ENCODE peak calls at places on chromosome 6, in seven cellular contexts. One of them, this sample, is unnamed.

GRCh38 chr6:149079911-149080501 is 237.5 kb upstream of the TAB2 start:
- DNase-seq in body of pancreas: peak
- DNase-seq in esophagus squamous epithelium: no peak
- DNase-seq in GM12878: no peak
- DNase-seq in heart left ventricle: peak
- DNase-seq in sigmoid colon: peak
- DNase-seq in ovary: peak
- DNase-seq in this sample: peak

GRCh38 chr6:151565940-151566339 is 72.1 kb downstream of the CCDC170 start:
- DNase-seq in body of pancreas: no peak
- DNase-seq in esophagus squamous epithelium: no peak
- DNase-seq in GM12878: no peak
- DNase-seq in heart left ventricle: no peak
- DNase-seq in sigmoid colon: no peak
- DNase-seq in ovary: no peak
- DNase-seq in this sample: no peak

GRCh38 chr6:152301021-152301805 is 335.9 kb downstream of the SYNE1 start:
- DNase-seq in body of pancreas: no peak
- DNase-seq in esophagus squamous epithelium: no peak
- DNase-seq in GM12878: no peak
- DNase-seq in heart left ventricle: no peak
- DNase-seq in sigmoid colon: no peak
- DNase-seq in ovary: no peak
- DNase-seq in this sample: no peak

GRCh38 chr6:87925373-87926060 is 122.1 kb upstream of the SPACA1 start:
- DNase-seq in body of pancreas: no peak
- DNase-seq in esophagus squamous epithelium: no peak
- DNase-seq in GM12878: peak
- DNase-seq in heart left ventricle: no peak
- DNase-seq in sigmoid colon: no peak
- DNase-seq in ovary: no peak
- DNase-seq in this sample: no peak

GRCh38 chr6:50850223-50850751 is 31.6 kb downstream of the TFAP2B start:
- DNase-seq in body of pancreas: peak
- DNase-seq in esophagus squamous epithelium: no peak
- DNase-seq in GM12878: no peak
- DNase-seq in heart left ventricle: no peak
- DNase-seq in sigmoid colon: no peak
- DNase-seq in ovary: no peak
- DNase-seq in this sample: peak

GRCh38 chr6:87653074-87653962 is 48.7 kb downstream of the AKIRIN2 start:
- DNase-seq in body of pancreas: no peak
- DNase-seq in esophagus squamous epithelium: no peak
- DNase-seq in GM12878: no peak
- DNase-seq in heart left ventricle: no peak
- DNase-seq in sigmoid colon: no peak
- DNase-seq in ovary: no peak
- DNase-seq in this sample: no peak

GRCh38 chr6:159931112-159931511 is 37.8 kb upstream of the IGF2R start:
- DNase-seq in body of pancreas: no peak
- DNase-seq in esophagus squamous epithelium: no peak
- DNase-seq in GM12878: peak
- DNase-seq in heart left ventricle: no peak
- DNase-seq in sigmoid colon: no peak
- DNase-seq in ovary: no peak
- DNase-seq in this sample: no peak

GRCh38 chr6:7050099-7050498 is 57.7 kb upstream of the RREB1 start:
- DNase-seq in body of pancreas: no peak
- DNase-seq in esophagus squamous epithelium: no peak
- DNase-seq in GM12878: no peak
- DNase-seq in heart left ventricle: no peak
- DNase-seq in sigmoid colon: no peak
- DNase-seq in ovary: no peak
- DNase-seq in this sample: no peak

GRCh38 chr6:129643968-129644367 is 66.0 kb downstream of the ARHGAP18 start:
- DNase-seq in body of pancreas: no peak
- DNase-seq in esophagus squamous epithelium: no peak
- DNase-seq in GM12878: no peak
- DNase-seq in heart left ventricle: no peak
- DNase-seq in sigmoid colon: no peak
- DNase-seq in ovary: no peak
- DNase-seq in this sample: no peak

GRCh38 chr6:24492475-24492874 is 2.3 kb upstream of the ALDH5A1 start:
- DNase-seq in body of pancreas: peak
- DNase-seq in esophagus squamous epithelium: no peak
- DNase-seq in GM12878: no peak
- DNase-seq in heart left ventricle: no peak
- DNase-seq in sigmoid colon: no peak
- DNase-seq in ovary: no peak
- DNase-seq in this sample: no peak

GRCh38 chr6:14889698-14890593 is 355.9 kb upstream of the JARID2 start:
- DNase-seq in body of pancreas: no peak
- DNase-seq in esophagus squamous epithelium: no peak
- DNase-seq in GM12878: no peak
- DNase-seq in heart left ventricle: no peak
- DNase-seq in sigmoid colon: no peak
- DNase-seq in ovary: no peak
- DNase-seq in this sample: no peak

GRCh38 chr6:169452869-169453186 is 199.2 kb upstream of the THBS2 start:
- DNase-seq in body of pancreas: no peak
- DNase-seq in esophagus squamous epithelium: no peak
- DNase-seq in GM12878: no peak
- DNase-seq in heart left ventricle: no peak
- DNase-seq in sigmoid colon: no peak
- DNase-seq in ovary: no peak
- DNase-seq in this sample: no peak

GRCh38 chr6:135224037-135224647 is 43.0 kb downstream of the MYB start:
- DNase-seq in body of pancreas: no peak
- DNase-seq in esophagus squamous epithelium: no peak
- DNase-seq in GM12878: no peak
- DNase-seq in heart left ventricle: no peak
- DNase-seq in sigmoid colon: no peak
- DNase-seq in ovary: no peak
- DNase-seq in this sample: no peak

GRCh38 chr6:158867381-158868121 is 48.4 kb upstream of the EZR start:
- DNase-seq in body of pancreas: no peak
- DNase-seq in esophagus squamous epithelium: no peak
- DNase-seq in GM12878: no peak
- DNase-seq in heart left ventricle: no peak
- DNase-seq in sigmoid colon: no peak
- DNase-seq in ovary: no peak
- DNase-seq in this sample: peak

GRCh38 chr6:25417206-25417605 is 138.0 kb downstream of the CARMIL1 start:
- DNase-seq in body of pancreas: no peak
- DNase-seq in esophagus squamous epithelium: no peak
- DNase-seq in GM12878: no peak
- DNase-seq in heart left ventricle: no peak
- DNase-seq in sigmoid colon: no peak
- DNase-seq in ovary: no peak
- DNase-seq in this sample: no peak

DNA sequence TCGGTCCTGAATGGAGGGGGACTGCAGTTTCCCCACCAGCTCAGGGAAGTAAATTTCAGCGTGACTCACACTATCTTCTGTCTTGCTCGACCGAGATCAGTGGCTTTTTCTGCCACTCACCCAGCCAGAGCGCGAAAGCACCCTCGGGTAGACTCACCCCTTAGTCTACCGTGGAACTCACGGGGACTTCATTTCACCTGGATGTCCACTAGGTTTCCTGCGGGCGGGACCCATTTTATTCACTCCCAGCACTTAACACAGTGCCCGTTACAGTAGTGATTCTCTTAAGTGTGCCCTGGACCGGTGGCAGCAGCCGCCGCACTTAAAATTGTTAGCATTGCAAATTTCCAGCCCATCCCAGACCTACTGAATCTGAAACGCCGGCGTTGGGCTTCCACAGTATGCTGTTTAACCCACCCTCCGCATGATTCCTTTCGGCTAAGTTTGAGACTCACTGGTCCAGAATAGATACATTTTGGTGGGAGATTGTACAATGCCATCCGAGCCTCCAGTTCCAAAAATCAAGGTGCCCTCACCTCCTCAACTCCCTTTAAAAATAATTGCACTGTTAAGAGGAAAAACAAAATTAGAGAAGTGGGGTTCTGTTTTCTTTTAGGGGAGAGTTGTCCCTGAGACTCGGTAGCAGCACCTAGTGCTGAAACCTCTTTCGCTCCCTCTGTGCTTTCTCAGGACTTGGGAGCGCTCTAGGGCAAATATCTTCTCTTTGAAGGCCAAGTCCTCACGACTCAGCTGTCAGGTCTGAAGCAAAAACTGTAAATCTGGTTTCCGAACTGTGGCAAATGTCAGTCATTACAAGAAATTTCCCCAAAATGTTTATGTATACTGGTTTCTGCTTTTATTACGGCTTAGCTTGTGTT is 1.0 kb downstream of the SMPDL3A start:
- DNase-seq in body of pancreas: peak
- DNase-seq in esophagus squamous epithelium: no peak
- DNase-seq in GM12878: no peak
- DNase-seq in heart left ventricle: no peak
- DNase-seq in sigmoid colon: no peak
- DNase-seq in ovary: no peak
- DNase-seq in this sample: no peak
- TF ChIP-seq POLR2A in body of pancreas: no peak
- TF ChIP-seq POLR2A in esophagus squamous epithelium: no peak
- TF ChIP-seq POLR2A in GM12878: no peak
- TF ChIP-seq POLR2A in heart left ventricle: no peak
- TF ChIP-seq POLR2A in sigmoid colon: no peak
- TF ChIP-seq POLR2A in ovary: no peak
- TF ChIP-seq POLR2A in this sample: no peak

GRCh38 chr6:139519097-139519496 is 144.6 kb upstream of the CITED2 start:
- DNase-seq in body of pancreas: no peak
- DNase-seq in esophagus squamous epithelium: no peak
- DNase-seq in GM12878: no peak
- DNase-seq in heart left ventricle: no peak
- DNase-seq in sigmoid colon: no peak
- DNase-seq in ovary: no peak
- DNase-seq in this sample: no peak
- TF ChIP-seq CTCF in body of pancreas: no peak
- TF ChIP-seq CTCF in esophagus squamous epithelium: no peak
- TF ChIP-seq CTCF in GM12878: no peak
- TF ChIP-seq CTCF in heart left ventricle: no peak
- TF ChIP-seq CTCF in sigmoid colon: no peak
- TF ChIP-seq CTCF in ovary: no peak
- TF ChIP-seq CTCF in this sample: no peak

GRCh38 chr6:43192911-43193310 is 10.9 kb downstream of the CUL9 start:
- DNase-seq in body of pancreas: no peak
- DNase-seq in esophagus squamous epithelium: no peak
- DNase-seq in GM12878: no peak
- DNase-seq in heart left ventricle: no peak
- DNase-seq in sigmoid colon: no peak
- DNase-seq in ovary: no peak
- DNase-seq in this sample: no peak

GRCh38 chr6:43189905-43190304 is 7.9 kb downstream of the CUL9 start:
- DNase-seq in body of pancreas: no peak
- DNase-seq in esophagus squamous epithelium: no peak
- DNase-seq in GM12878: no peak
- DNase-seq in heart left ventricle: no peak
- DNase-seq in sigmoid colon: no peak
- DNase-seq in ovary: no peak
- DNase-seq in this sample: no peak

GRCh38 chr6:43188426-43188825 is 6.4 kb downstream of the CUL9 start:
- DNase-seq in body of pancreas: no peak
- DNase-seq in esophagus squamous epithelium: no peak
- DNase-seq in GM12878: no peak
- DNase-seq in heart left ventricle: no peak
- DNase-seq in sigmoid colon: no peak
- DNase-seq in ovary: no peak
- DNase-seq in this sample: no peak

GRCh38 chr6:43196337-43196736 is 14.3 kb downstream of the CUL9 start:
- DNase-seq in body of pancreas: no peak
- DNase-seq in esophagus squamous epithelium: no peak
- DNase-seq in GM12878: no peak
- DNase-seq in heart left ventricle: no peak
- DNase-seq in sigmoid colon: no peak
- DNase-seq in ovary: no peak
- DNase-seq in this sample: no peak

GRCh38 chr6:43193929-43194328 is 11.9 kb downstream of the CUL9 start:
- DNase-seq in body of pancreas: no peak
- DNase-seq in esophagus squamous epithelium: no peak
- DNase-seq in GM12878: no peak
- DNase-seq in heart left ventricle: no peak
- DNase-seq in sigmoid colon: no peak
- DNase-seq in ovary: no peak
- DNase-seq in this sample: no peak
- H3K4me3 ChIP-seq in body of pancreas: no peak
- H3K4me3 ChIP-seq in esophagus squamous epithelium: no peak
- H3K4me3 ChIP-seq in GM12878: no peak
- H3K4me3 ChIP-seq in heart left ventricle: no peak
- H3K4me3 ChIP-seq in sigmoid colon: no peak
- H3K4me3 ChIP-seq in ovary: no peak
- H3K4me3 ChIP-seq in this sample: no peak

GRCh38 chr6:34249469-34250370 is 914 bp upstream of the SMIM29 start:
- DNase-seq in body of pancreas: no peak
- DNase-seq in esophagus squamous epithelium: no peak
- DNase-seq in GM12878: no peak
- DNase-seq in heart left ventricle: no peak
- DNase-seq in sigmoid colon: peak
- DNase-seq in ovary: no peak
- DNase-seq in this sample: no peak

GRCh38 chr6:34246563-34247391 is 2.0 kb downstream of the SMIM29 start:
- DNase-seq in body of pancreas: peak
- DNase-seq in esophagus squamous epithelium: no peak
- DNase-seq in GM12878: no peak
- DNase-seq in heart left ventricle: no peak
- DNase-seq in sigmoid colon: peak
- DNase-seq in ovary: no peak
- DNase-seq in this sample: no peak

GRCh38 chr6:34248198-34248726 is 544 bp downstream of the SMIM29 start:
- DNase-seq in body of pancreas: peak
- DNase-seq in esophagus squamous epithelium: no peak
- DNase-seq in GM12878: no peak
- DNase-seq in heart left ventricle: peak
- DNase-seq in sigmoid colon: peak
- DNase-seq in ovary: peak
- DNase-seq in this sample: peak

GRCh38 chr6:34247481-34248197 is 1.2 kb downstream of the SMIM29 start:
- DNase-seq in body of pancreas: no peak
- DNase-seq in esophagus squamous epithelium: no peak
- DNase-seq in GM12878: no peak
- DNase-seq in heart left ventricle: no peak
- DNase-seq in sigmoid colon: peak
- DNase-seq in ovary: no peak
- DNase-seq in this sample: no peak

DNA sequence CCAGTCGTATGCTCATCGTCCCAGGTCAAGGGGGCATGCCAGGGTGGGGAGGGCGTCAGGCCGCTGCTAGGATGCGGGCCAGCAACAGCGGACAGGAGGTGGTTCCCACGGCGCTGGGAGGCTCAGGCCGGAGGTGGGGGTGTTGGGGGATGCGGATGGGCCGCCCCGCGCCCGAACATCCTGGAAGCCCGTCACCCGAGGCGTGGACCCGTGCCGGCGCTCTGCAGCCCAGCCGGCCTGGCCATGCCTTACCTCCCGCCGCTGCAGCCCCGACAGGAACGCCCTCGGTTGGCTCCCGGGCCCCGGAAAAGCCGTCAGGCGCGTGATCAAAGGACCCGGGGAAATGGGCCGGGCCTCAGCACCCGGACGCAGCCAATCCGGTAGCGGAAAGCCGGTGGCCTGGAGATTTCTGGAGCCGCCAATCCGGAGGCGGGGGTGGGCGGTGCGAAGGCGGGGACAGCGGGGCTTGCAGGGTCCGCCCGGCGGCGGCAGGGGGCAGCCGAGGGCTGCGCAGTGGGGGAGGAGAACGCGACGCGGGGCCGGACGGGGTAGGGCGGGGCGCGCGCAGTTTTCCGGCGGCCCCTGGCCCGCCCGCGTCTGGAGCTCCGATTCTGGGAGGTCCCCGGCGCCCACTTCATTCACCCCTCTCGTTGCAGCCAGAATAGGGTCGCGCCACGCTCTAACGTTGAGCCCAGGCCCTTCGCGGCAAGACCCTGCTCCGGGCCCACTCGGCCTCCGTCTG is at the start of gene SMIM29:
- DNase-seq in body of pancreas: peak
- DNase-seq in esophagus squamous epithelium: peak
- DNase-seq in GM12878: peak
- DNase-seq in heart left ventricle: peak
- DNase-seq in sigmoid colon: peak
- DNase-seq in ovary: peak
- DNase-seq in this sample: peak
- TF ChIP-seq POLR2A in body of pancreas: peak
- TF ChIP-seq POLR2A in esophagus squamous epithelium: no peak
- TF ChIP-seq POLR2A in GM12878: peak
- TF ChIP-seq POLR2A in heart left ventricle: peak
- TF ChIP-seq POLR2A in sigmoid colon: peak
- TF ChIP-seq POLR2A in ovary: peak
- TF ChIP-seq POLR2A in this sample: peak

This sample was measured in lower leg skin.